ENCODE peak calls at places on chromosome 15, in ten cellular contexts. Z is foreskin fibroblast, Q is PC-9, L is fibroblast of mammary gland, H is IMR-90, M is AG04450, Y is lower lobe of right lung, D is A549, T is mammary epithelial cell, F is astrocyte. K is an unnamed sample.

GRCh38 chr15:29566914-29567313 is 255.4 kb downstream of the TJP1 start:
- DNase-seq in Z (no peak), Q (no peak), L (no peak), H (no peak), M (no peak), Y (no peak), D (no peak), T (no peak), F (no peak), K (no peak)

GRCh38 chr15:22915866-22916515 is 64.2 kb downstream of the CYFIP1 start:
- DNase-seq in Z (no peak), Q (no peak), L (no peak), H (no peak), M (no peak), Y (peak), D (no peak), T (peak), F (peak), K (no peak)

GRCh38 chr15:47466357-47466756 is 250.9 kb upstream of the SEMA6D start:
- DNase-seq in Z (peak), Q (no peak), L (peak), H (peak), M (no peak), Y (no peak), D (no peak), T (peak), F (peak), K (peak)

GRCh38 chr15:58666957-58667356 is 82.5 kb downstream of the ADAM10 start:
- DNase-seq in Z (peak), Q (no peak), L (peak), H (peak), M (no peak), Y (no peak), D (no peak), T (peak), F (peak), K (peak)

GRCh38 chr15:60130811-60131210 is 126.7 kb downstream of the FOXB1 start:
- DNase-seq in Z (no peak), Q (no peak), L (no peak), H (no peak), M (no peak), Y (no peak), D (no peak), T (no peak), F (no peak), K (no peak)

GRCh38 chr15:62569460-62570404 is 404.6 kb upstream of the C2CD4B start:
- DNase-seq in Z (peak), Q (peak), L (peak), H (peak), M (peak), Y (peak), D (peak), T (peak), F (peak), K (peak)

GRCh38 chr15:39429898-39430357 is 151.0 kb upstream of the THBS1 start:
- DNase-seq in Z (peak), Q (peak), L (peak), H (peak), M (peak), Y (no peak), D (no peak), T (peak), F (peak), K (peak)

GRCh38 chr15:41876689-41877088 is 17.2 kb downstream of the SPTBN5 start:
- DNase-seq in Z (no peak), Q (no peak), L (no peak), H (no peak), M (no peak), Y (no peak), D (no peak), T (no peak), F (no peak), K (no peak)

GRCh38 chr15:99446565-99447496 is 119.0 kb upstream of the MEF2A start:
- DNase-seq in Z (no peak), Q (no peak), L (no peak), H (no peak), M (no peak), Y (no peak), D (no peak), T (no peak), F (no peak), K (no peak)

GRCh38 chr15:53837263-53837662 is 77.8 kb upstream of the WDR72 start:
- DNase-seq in Z (no peak), Q (no peak), L (no peak), H (no peak), M (no peak), Y (peak), D (no peak), T (peak), F (no peak), K (no peak)

GRCh38 chr15:25844542-25844941 is 18.6 kb downstream of the ATP10A start:
- DNase-seq in Z (no peak), Q (no peak), L (no peak), H (no peak), M (no peak), Y (no peak), D (no peak), T (no peak), F (no peak), K (no peak)

GRCh38 chr15:39404767-39405173 is 176.1 kb upstream of the THBS1 start:
- DNase-seq in Z (peak), Q (peak), L (peak), H (peak), M (peak), Y (no peak), D (no peak), T (peak), F (peak), K (peak)

GRCh38 chr15:88995449-88995848 is 82.3 kb upstream of the MFGE8 start:
- DNase-seq in Z (peak), Q (no peak), L (peak), H (peak), M (no peak), Y (no peak), D (no peak), T (no peak), F (no peak), K (peak)

GRCh38 chr15:42331235-42331634 is 28.1 kb upstream of the CAPN3 start:
- DNase-seq in Z (peak), Q (no peak), L (no peak), H (peak), M (no peak), Y (no peak), D (no peak), T (no peak), F (peak), K (peak)

GRCh38 chr15:34609658-34610057 is 26.2 kb upstream of the GOLGA8B start:
- DNase-seq in Z (no peak), Q (no peak), L (no peak), H (no peak), M (no peak), Y (no peak), D (no peak), T (no peak), F (no peak), K (no peak)

GRCh38 chr15:25366058-25366457 is 72.8 kb downstream of the UBE3A start:
- DNase-seq in Z (no peak), Q (no peak), L (no peak), H (no peak), M (no peak), Y (no peak), D (no peak), T (no peak), F (no peak), K (no peak)

GRCh38 chr15:56971571-56971970 is 53.1 kb downstream of the TCF12 start:
- DNase-seq in Z (no peak), Q (no peak), L (no peak), H (peak), M (no peak), Y (no peak), D (no peak), T (no peak), F (no peak), K (no peak)

GRCh38 chr15:52326758-52327157 is 31.2 kb upstream of the MYO5C start:
- DNase-seq in Z (peak), Q (no peak), L (peak), H (peak), M (no peak), Y (no peak), D (no peak), T (no peak), F (peak), K (peak)

GRCh38 chr15:75673426-75674247 is 25.9 kb downstream of the SNX33 start:
- DNase-seq in Z (peak), Q (peak), L (peak), H (peak), M (no peak), Y (peak), D (no peak), T (peak), F (peak), K (peak)

GRCh38 chr15:92582206-92582605 is 73.4 kb downstream of the FAM174B start:
- DNase-seq in Z (no peak), Q (no peak), L (no peak), H (no peak), M (no peak), Y (no peak), D (no peak), T (no peak), F (no peak), K (no peak)

GRCh38 chr15:50229336-50229735 is 36.2 kb downstream of the HDC start:
- DNase-seq in Z (peak), Q (no peak), L (peak), H (no peak), M (no peak), Y (no peak), D (no peak), T (no peak), F (no peak), K (peak)

GRCh38 chr15:78778422-78778821 is 32.8 kb downstream of the ADAMTS7 start:
- DNase-seq in Z (no peak), Q (no peak), L (no peak), H (no peak), M (no peak), Y (peak), D (no peak), T (no peak), F (no peak), K (no peak)

GRCh38 chr15:35691176-35691761 is 145.3 kb upstream of the DPH6 start:
- DNase-seq in Z (peak), Q (no peak), L (no peak), H (no peak), M (no peak), Y (no peak), D (no peak), T (no peak), F (no peak), K (no peak)

GRCh38 chr15:50996641-50997040 is 88.2 kb downstream of the AP4E1 start:
- DNase-seq in Z (peak), Q (no peak), L (peak), H (peak), M (peak), Y (no peak), D (no peak), T (peak), F (peak), K (peak)

GRCh38 chr15:100189849-100190248 is 151.9 kb downstream of the ADAMTS17 start:
- DNase-seq in Z (no peak), Q (no peak), L (no peak), H (no peak), M (no peak), Y (no peak), D (no peak), T (no peak), F (peak), K (no peak)

GRCh38 chr15:84816694-84817460 is at the start of gene ALPK3:
- DNase-seq in Z (no peak), Q (no peak), L (no peak), H (no peak), M (no peak), Y (peak), D (no peak), T (no peak), F (no peak), K (no peak)

GRCh38 chr15:88077249-88077810 is 179.2 kb downstream of the NTRK3 start:
- DNase-seq in Z (no peak), Q (no peak), L (no peak), H (no peak), M (no peak), Y (no peak), D (no peak), T (peak), F (peak), K (peak)

GRCh38 chr15:73388256-73388781 is 19.6 kb upstream of the HCN4 start:
- DNase-seq in Z (peak), Q (peak), L (peak), H (peak), M (no peak), Y (no peak), D (peak), T (peak), F (peak), K (peak)

GRCh38 chr15:68364028-68364659 is 67.8 kb downstream of the ITGA11 start:
- DNase-seq in Z (no peak), Q (no peak), L (no peak), H (peak), M (no peak), Y (no peak), D (no peak), T (no peak), F (no peak), K (peak)

GRCh38 chr15:90130291-90130690 is 28.0 kb upstream of the IDH2 start:
- DNase-seq in Z (no peak), Q (no peak), L (no peak), H (no peak), M (no peak), Y (no peak), D (no peak), T (no peak), F (no peak), K (no peak)
- TF ChIP-seq CTCF in Z (no peak), Q (no peak), L (no peak), H (no peak), M (no peak), Y (no peak), D (no peak), T (no peak), F (no peak), K (no peak)

DNA sequence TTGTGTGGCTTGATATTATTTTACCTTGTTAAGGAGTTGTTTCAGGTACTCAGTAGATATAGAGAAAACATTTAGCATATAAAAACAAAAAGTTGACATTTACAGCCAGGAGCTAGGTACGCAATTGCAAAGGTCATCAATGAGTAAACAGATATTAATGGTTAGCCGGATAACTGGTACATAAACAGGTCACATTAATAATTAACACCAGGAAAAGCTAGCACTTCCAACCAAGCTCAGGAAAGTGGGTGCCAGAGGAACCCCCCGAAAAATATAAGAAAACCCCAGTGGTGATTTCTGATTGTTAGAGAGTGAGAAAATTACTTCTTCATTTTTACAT is 146.6 kb upstream of the NR2F2 start:
- DNase-seq in Z (no peak), Q (no peak), L (no peak), H (no peak), M (no peak), Y (no peak), D (no peak), T (no peak), F (no peak), K (no peak)
- H3K4me3 ChIP-seq in Z (no peak), Q (no peak), L (no peak), H (no peak), M (no peak), Y (no peak), D (peak), T (no peak), F (no peak), K (no peak)

GRCh38 chr15:40470423-40471104 is at the start of gene CHST14:
- DNase-seq in Z (peak), Q (peak), L (peak), H (peak), M (no peak), Y (peak), D (peak), T (no peak), F (peak), K (peak)

GRCh38 chr15:40472171-40472727 is 1.5 kb downstream of the CHST14 start:
- DNase-seq in Z (no peak), Q (no peak), L (no peak), H (no peak), M (no peak), Y (no peak), D (no peak), T (no peak), F (no peak), K (no peak)

GRCh38 chr15:40469776-40470390 is 901 bp upstream of the CHST14 start:
- DNase-seq in Z (peak), Q (no peak), L (no peak), H (peak), M (no peak), Y (no peak), D (no peak), T (no peak), F (no peak), K (no peak)

GRCh38 chr15:40471778-40472130 is 970 bp downstream of the CHST14 start:
- DNase-seq in Z (peak), Q (peak), L (no peak), H (peak), M (no peak), Y (peak), D (no peak), T (no peak), F (peak), K (peak)

GRCh38 chr15:40471105-40471777 is 457 bp downstream of the CHST14 start:
- DNase-seq in Z (peak), Q (no peak), L (no peak), H (peak), M (no peak), Y (no peak), D (no peak), T (no peak), F (no peak), K (peak)
- TF ChIP-seq CTCF in Z (no peak), Q (no peak), L (no peak), H (no peak), M (no peak), Y (no peak), D (no peak), T (no peak), F (no peak), K (no peak)

GRCh38 chr15:66424963-66425612 is 38.4 kb downstream of the MAP2K1 start:
- DNase-seq in Z (no peak), Q (no peak), L (no peak), H (no peak), M (no peak), Y (no peak), D (no peak), T (no peak), F (no peak), K (no peak)
- H3K4me3 ChIP-seq in Z (no peak), Q (no peak), L (no peak), H (no peak), M (no peak), Y (no peak), D (no peak), T (no peak), F (no peak), K (no peak)

DNA sequence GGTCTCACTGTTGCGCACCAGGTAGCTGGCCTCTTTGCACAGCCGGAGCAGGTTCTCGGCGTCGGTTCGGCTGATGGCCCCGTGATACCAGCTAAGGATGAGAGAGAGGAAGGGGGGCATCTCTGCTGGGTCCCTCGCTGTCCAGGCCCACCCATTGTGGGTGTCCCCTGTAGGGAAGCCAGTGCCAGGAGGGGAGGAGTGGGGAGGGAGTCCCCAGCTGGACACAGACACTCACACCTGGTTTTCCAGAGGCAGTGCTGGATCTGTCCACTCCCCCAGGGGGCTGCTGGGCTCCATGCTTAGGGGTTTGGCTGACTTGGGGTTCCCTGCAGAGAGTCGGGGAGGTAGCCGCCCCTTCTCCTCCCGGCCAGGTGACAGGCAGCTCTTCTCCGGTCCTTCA is 15.9 kb downstream of the SHF start:
- DNase-seq in Z (no peak), Q (no peak), L (no peak), H (no peak), M (no peak), Y (no peak), D (no peak), T (no peak), F (no peak), K (no peak)
- TF ChIP-seq CTCF in Z (no peak), Q (no peak), L (no peak), H (no peak), M (no peak), Y (no peak), D (no peak), T (no peak), F (no peak), K (no peak)

DNA sequence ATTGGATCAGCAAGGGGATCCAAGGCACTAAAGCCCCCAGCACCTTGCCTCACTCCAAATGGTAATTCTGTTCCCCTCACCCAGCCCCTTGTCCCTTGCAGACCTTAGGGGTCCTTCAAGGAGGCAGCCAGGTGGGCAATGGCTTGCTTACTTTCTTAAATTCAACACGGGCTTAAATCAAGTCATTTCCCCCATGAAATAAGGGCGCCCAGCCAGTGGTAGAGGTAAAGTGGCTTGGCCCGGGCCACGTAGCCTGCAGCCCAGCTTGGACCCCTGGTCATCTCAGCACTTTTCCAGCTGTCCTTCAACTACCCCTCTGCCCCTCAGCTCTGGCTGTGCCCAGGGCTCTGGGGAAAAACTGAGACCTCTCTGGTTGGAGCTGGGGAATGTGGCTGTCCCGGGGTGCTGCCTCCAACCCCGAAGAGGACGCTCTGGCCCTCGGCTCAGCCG is 1.2 kb downstream of the PSTPIP1 start:
- DNase-seq in Z (no peak), Q (no peak), L (no peak), H (no peak), M (no peak), Y (no peak), D (no peak), T (no peak), F (no peak), K (no peak)
- H3K4me3 ChIP-seq in Z (no peak), Q (no peak), L (no peak), H (no peak), M (no peak), Y (peak), D (no peak), T (no peak), F (no peak), K (no peak)

GRCh38 chr15:45378149-45378912 is at the start of gene GATM:
- DNase-seq in Z (peak), Q (peak), L (peak), H (peak), M (peak), Y (peak), D (peak), T (peak), F (peak), K (peak)
- TF ChIP-seq CTCF in Z (peak), Q (peak), L (peak), H (peak), M (peak), Y (peak), D (no peak), T (peak), F (peak), K (peak)

GRCh38 chr15:31102374-31103342 is 1.1 kb upstream of the TRPM1 start:
- DNase-seq in Z (no peak), Q (no peak), L (no peak), H (no peak), M (no peak), Y (no peak), D (no peak), T (no peak), F (no peak), K (no peak)
- H3K4me3 ChIP-seq in Z (no peak), Q (no peak), L (no peak), H (no peak), M (no peak), Y (no peak), D (no peak), T (no peak), F (no peak), K (no peak)

K was measured in AG10803.